ENCODE peak calls at places on chromosomes 16 and 17, in five cellular contexts. M is dorsolateral prefrontal cortex, J is T47D, T is H9, Q is psoas muscle. G is an unnamed sample.

GRCh38 chr16:87951550-87952538 is 610 bp downstream of the BANP start:
- DNase-seq in M (no peak), J (no peak), T (no peak), Q (peak), G (no peak)

GRCh38 chr16:15599303-15600070 is 43.5 kb downstream of the MARF1 start:
- DNase-seq in M (no peak), J (no peak), T (no peak), Q (no peak), G (no peak)

GRCh38 chr16:881219-882097 is 80.9 kb upstream of the GNG13 start:
- DNase-seq in M (no peak), J (no peak), T (no peak), Q (no peak), G (no peak)

GRCh38 chr17:73436966-73437365 is 125.2 kb upstream of the CDC42EP4 start:
- DNase-seq in M (no peak), J (no peak), T (no peak), Q (no peak), G (no peak)

GRCh38 chr17:11240041-11240801 is 792 bp upstream of the SHISA6 start:
- DNase-seq in M (peak), J (no peak), T (peak), Q (peak), G (no peak)

GRCh38 chr16:52526830-52527229 is 20.1 kb downstream of the TOX3 start:
- DNase-seq in M (no peak), J (no peak), T (no peak), Q (no peak), G (no peak)

GRCh38 chr17:79587945-79588344 is 22.9 kb downstream of the RBFOX3 start:
- DNase-seq in M (no peak), J (no peak), T (no peak), Q (no peak), G (no peak)

GRCh38 chr16:69195371-69196029 is 8.5 kb downstream of the SNTB2 start:
- DNase-seq in M (no peak), J (no peak), T (no peak), Q (no peak), G (no peak)

GRCh38 chr16:9518054-9518453 is 426.6 kb downstream of the HAPSTR1 start:
- DNase-seq in M (no peak), J (no peak), T (no peak), Q (no peak), G (no peak)

GRCh38 chr16:75024591-75024990 is 25.8 kb downstream of the ZNRF1 start:
- DNase-seq in M (no peak), J (no peak), T (no peak), Q (no peak), G (no peak)

GRCh38 chr16:31451681-31452351 is 7.5 kb upstream of the ARMC5 start:
- DNase-seq in M (peak), J (peak), T (peak), Q (peak), G (no peak)

GRCh38 chr17:17134952-17135340 is 71.2 kb downstream of the PLD6 start:
- DNase-seq in M (no peak), J (no peak), T (no peak), Q (peak), G (no peak)

GRCh38 chr17:48587276-48588073 is 2.6 kb downstream of the HOXB3 start:
- DNase-seq in M (no peak), J (no peak), T (no peak), Q (no peak), G (no peak)

GRCh38 chr16:57186630-57187507 is 740 bp downstream of the RSPRY1 start:
- DNase-seq in M (no peak), J (no peak), T (peak), Q (no peak), G (peak)

GRCh38 chr17:57442914-57443571 is 186.7 kb downstream of the MSI2 start:
- DNase-seq in M (peak), J (no peak), T (no peak), Q (peak), G (no peak)

GRCh38 chr17:47838636-47839035 is 2.4 kb downstream of the SCRN2 start:
- DNase-seq in M (no peak), J (no peak), T (no peak), Q (no peak), G (no peak)

GRCh38 chr17:10059684-10060211 is 138.7 kb downstream of the GAS7 start:
- DNase-seq in M (no peak), J (no peak), T (no peak), Q (peak), G (no peak)

GRCh38 chr17:50221500-50222480 is 20.4 kb upstream of the COL1A1 start:
- DNase-seq in M (no peak), J (no peak), T (no peak), Q (peak), G (no peak)

GRCh38 chr16:59259074-59259963 is 525.2 kb upstream of the GOT2 start:
- DNase-seq in M (no peak), J (no peak), T (no peak), Q (no peak), G (no peak)

GRCh38 chr17:2138318-2138717 is 83.4 kb downstream of the HIC1 start:
- DNase-seq in M (no peak), J (no peak), T (no peak), Q (no peak), G (no peak)

GRCh38 chr16:17379121-17379571 is 91.6 kb downstream of the XYLT1 start:
- DNase-seq in M (peak), J (no peak), T (no peak), Q (peak), G (no peak)

GRCh38 chr16:2471016-2471652 is at the start of gene NTN3:
- DNase-seq in M (no peak), J (no peak), T (peak), Q (no peak), G (no peak)

GRCh38 chr17:8375738-8376259 is 705 bp downstream of the KRABD2 start:
- DNase-seq in M (no peak), J (peak), T (no peak), Q (no peak), G (no peak)

GRCh38 chr17:19366637-19366972 is 4.1 kb upstream of the B9D1 start:
- DNase-seq in M (no peak), J (no peak), T (no peak), Q (no peak), G (no peak)

GRCh38 chr17:82014971-82015310 is 7.7 kb downstream of the CENPX start:
- DNase-seq in M (no peak), J (no peak), T (no peak), Q (no peak), G (no peak)

GRCh38 chr17:46128453-46128852 is 64.8 kb downstream of the KANSL1 start:
- DNase-seq in M (no peak), J (no peak), T (no peak), Q (no peak), G (no peak)

GRCh38 chr17:61283043-61283442 is 116.6 kb upstream of the TBX2 start:
- DNase-seq in M (no peak), J (no peak), T (no peak), Q (no peak), G (no peak)

GRCh38 chr17:38724337-38724988 is 5.7 kb upstream of the CISD3 start:
- DNase-seq in M (peak), J (no peak), T (no peak), Q (peak), G (no peak)

GRCh38 chr17:8868529-8868951 is 1.1 kb upstream of the PIK3R6 start:
- DNase-seq in M (no peak), J (no peak), T (no peak), Q (no peak), G (no peak)

GRCh38 chr16:57859331-57859730 is 57.0 kb upstream of the KIFC3 start:
- DNase-seq in M (no peak), J (no peak), T (no peak), Q (no peak), G (no peak)

GRCh38 chr17:75783803-75784472 is 668 bp upstream of the UNK start:
- DNase-seq in M (peak), J (no peak), T (no peak), Q (no peak), G (no peak)

GRCh38 chr16:3190949-3191353 is 2.9 kb downstream of the OR1F1 start:
- DNase-seq in M (no peak), J (no peak), T (no peak), Q (no peak), G (no peak)

GRCh38 chr17:2057714-2058520 is 3.0 kb downstream of the HIC1 start:
- DNase-seq in M (no peak), J (no peak), T (peak), Q (peak), G (no peak)

GRCh38 chr17:40251576-40251975 is 32.5 kb downstream of the WIPF2 start:
- DNase-seq in M (no peak), J (no peak), T (no peak), Q (no peak), G (no peak)